ENCODE peak calls at places on chromosomes 2 and 18, in seven cellular contexts. L is NB4, Y is thyroid gland, N is endothelial cell of umbilical vein, K is heart left ventricle, M is GM12891, E is suprapubic skin. B is an unnamed sample.

GRCh38 chr2:231917280-231918088 is 8.7 kb downstream of the NPPC start:
- DNase-seq in L (no peak), Y (peak; percentile 66), N (no peak), K (peak; percentile 59), M (no peak), E (no peak), B (no peak)

GRCh38 chr2:55620123-55620779 is 2.8 kb upstream of the PPP4R3B start:
- DNase-seq in L (peak; percentile 67), Y (no peak), N (no peak), K (no peak), M (no peak), E (no peak), B (no peak)

GRCh38 chr2:181465686-181466375 is 8.6 kb downstream of the ITGA4 start:
- DNase-seq in L (peak; percentile 48), Y (no peak), N (no peak), K (no peak), M (no peak), E (no peak), B (no peak)

GRCh38 chr18:31538837-31539236 is 40.9 kb downstream of the DSG2 start:
- DNase-seq in L (no peak), Y (no peak), N (no peak), K (no peak), M (no peak), E (no peak), B (no peak)

GRCh38 chr2:60152226-60152833 is 401.1 kb downstream of the BCL11A start:
- DNase-seq in L (peak; percentile 65), Y (no peak), N (no peak), K (no peak), M (no peak), E (no peak), B (no peak)

GRCh38 chr18:10892801-10893595 is 256.4 kb downstream of the PIEZO2 start:
- DNase-seq in L (no peak), Y (no peak), N (no peak), K (no peak), M (no peak), E (no peak), B (no peak)

GRCh38 chr2:174023591-174024523 is 58.7 kb upstream of the SP3 start:
- DNase-seq in L (peak; percentile 97), Y (peak; percentile 72), N (no peak), K (no peak), M (no peak), E (peak; percentile 90), B (no peak)

GRCh38 chr2:199019898-199020507 is 437.7 kb downstream of the SATB2 start:
- DNase-seq in L (peak; percentile 64), Y (peak; percentile 12), N (no peak), K (no peak), M (no peak), E (no peak), B (no peak)

GRCh38 chr2:85873679-85874078 is 15.1 kb downstream of the ST3GAL5 start:
- DNase-seq in L (peak; percentile 24), Y (no peak), N (no peak), K (no peak), M (no peak), E (no peak), B (no peak)

GRCh38 chr2:220653776-220654175 is 918.3 kb downstream of the EPHA4 start:
- DNase-seq in L (no peak), Y (no peak), N (no peak), K (no peak), M (no peak), E (no peak), B (no peak)

GRCh38 chr2:81324046-81324445 is 1019.5 kb upstream of the LRRTM1 start:
- DNase-seq in L (peak; percentile 43), Y (no peak), N (no peak), K (no peak), M (no peak), E (no peak), B (no peak)

GRCh38 chr2:69494126-69494525 is 56.9 kb upstream of the NFU1 start:
- DNase-seq in L (no peak), Y (no peak), N (no peak), K (no peak), M (no peak), E (no peak), B (no peak)

GRCh38 chr2:121689356-121689755 is 40.1 kb upstream of the CLASP1 start:
- DNase-seq in L (peak; percentile 22), Y (peak; percentile 29), N (peak; percentile 77), K (no peak), M (no peak), E (no peak), B (no peak)

GRCh38 chr2:1869987-1870386 is 125.7 kb upstream of the PXDN start:
- DNase-seq in L (no peak), Y (peak; percentile 56), N (no peak), K (no peak), M (no peak), E (no peak), B (no peak)

GRCh38 chr2:42923632-42924425 is 131.4 kb upstream of the HAAO start:
- DNase-seq in L (no peak), Y (no peak), N (no peak), K (no peak), M (no peak), E (no peak), B (no peak)

GRCh38 chr2:104976603-104977120 is 61.2 kb upstream of the MRPS9 start:
- DNase-seq in L (peak; percentile 61), Y (no peak), N (no peak), K (no peak), M (peak; percentile 42), E (no peak), B (no peak)

GRCh38 chr2:21892140-21892539 is 768.4 kb downstream of the TDRD15 start:
- DNase-seq in L (no peak), Y (no peak), N (no peak), K (no peak), M (no peak), E (no peak), B (no peak)

GRCh38 chr18:43634994-43635393 is 357.7 kb upstream of the SYT4 start:
- DNase-seq in L (no peak), Y (no peak), N (no peak), K (no peak), M (no peak), E (no peak), B (no peak)

DNA sequence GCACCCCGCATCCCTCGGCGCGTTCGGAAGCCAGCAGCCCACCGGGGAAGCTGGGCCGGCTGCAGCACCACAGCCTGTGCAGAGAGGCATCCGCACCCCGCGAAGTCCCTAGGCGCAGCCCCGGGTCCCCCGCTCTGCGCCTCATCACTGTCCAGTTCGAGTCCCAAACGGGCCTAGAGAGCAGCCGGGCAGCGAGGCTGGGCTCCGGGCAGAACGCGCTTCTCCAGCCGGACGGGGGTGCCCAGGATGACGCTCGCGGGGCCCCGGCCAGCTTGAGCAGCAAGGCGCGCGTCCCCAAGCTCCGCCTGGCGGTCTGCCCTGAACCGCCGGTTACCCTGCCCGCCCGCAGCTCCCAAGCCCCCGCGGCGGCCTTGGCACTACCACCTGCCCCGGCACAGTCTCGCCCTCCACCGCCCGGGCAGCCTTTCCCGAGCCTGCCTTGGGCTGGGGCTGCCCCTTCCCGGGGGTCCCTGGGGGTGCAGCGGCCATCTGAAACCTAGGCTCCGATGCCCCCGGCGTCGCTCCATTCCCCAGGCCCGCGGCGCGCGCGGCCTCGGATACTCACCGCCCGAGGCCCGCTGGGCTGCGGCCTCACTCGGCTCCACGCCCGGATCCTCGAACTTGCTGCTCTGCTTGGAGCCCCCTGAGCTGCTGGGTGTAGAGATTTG is 600 bp downstream of the SLC16A14 start:
- DNase-seq in L (peak; percentile 79), Y (peak; percentile 65), N (peak; percentile 50), K (peak; percentile 80), M (peak; percentile 52), E (no peak), B (peak; percentile 73)
- TF ChIP-seq POLR2A in L (no peak), Y (no peak), N (no peak), K (no peak), M (no peak), E (no peak), B (no peak)

GRCh38 chr2:200962821-200963128 is 685 bp downstream of the ORC2 start:
- DNase-seq in L (no peak), Y (no peak), N (no peak), K (no peak), M (peak; percentile 8), E (no peak), B (no peak)

GRCh38 chr2:200964498-200964897 is 1.0 kb upstream of the ORC2 start:
- DNase-seq in L (peak; percentile 12), Y (no peak), N (no peak), K (no peak), M (no peak), E (no peak), B (no peak)

GRCh38 chr2:200968162-200968561 is 4.7 kb upstream of the ORC2 start:
- DNase-seq in L (peak; percentile 11), Y (no peak), N (no peak), K (no peak), M (no peak), E (no peak), B (no peak)

GRCh38 chr2:200966770-200967169 is 3.3 kb upstream of the ORC2 start:
- DNase-seq in L (peak; percentile 90), Y (no peak), N (peak; percentile 59), K (no peak), M (no peak), E (no peak), B (no peak)

DNA sequence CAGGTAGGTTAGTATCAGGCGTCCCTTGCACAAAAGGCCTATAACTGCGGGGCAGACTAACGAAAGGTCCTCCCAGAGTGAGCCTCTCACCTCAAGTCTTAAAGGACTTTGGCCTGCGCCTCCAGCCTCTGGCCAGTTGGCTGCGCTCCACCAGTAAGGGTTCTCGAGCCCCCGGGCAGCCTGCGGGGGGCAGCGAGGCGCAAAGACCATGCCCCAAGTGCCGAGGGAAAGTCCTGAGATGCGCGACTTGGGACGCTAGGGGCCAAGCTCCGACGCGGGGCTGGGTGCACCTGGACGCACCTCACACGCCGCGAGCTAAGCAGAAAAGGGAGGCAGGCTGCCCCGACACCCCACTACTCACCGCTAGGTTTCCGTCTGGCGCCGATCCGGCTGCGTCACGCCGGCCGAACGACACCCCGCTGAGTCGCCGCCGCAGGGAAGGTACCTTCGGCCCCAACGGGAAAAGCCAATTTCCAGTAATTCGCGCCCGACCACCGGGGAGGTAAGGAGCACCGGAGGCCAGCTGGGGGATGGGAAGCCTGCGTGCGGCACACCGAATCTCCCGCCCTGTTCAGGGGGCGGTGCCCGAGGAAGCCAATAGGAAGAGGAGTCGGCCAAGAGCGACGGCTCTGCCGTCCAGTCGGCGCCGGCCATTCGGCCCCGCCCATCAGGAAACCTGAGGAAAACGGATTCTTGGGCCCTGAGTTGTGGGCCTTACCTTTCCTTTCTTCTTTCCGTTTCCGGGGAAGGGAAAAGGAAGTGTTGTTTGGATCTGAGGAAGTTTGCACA is at the start of gene ORC2:
- DNase-seq in L (peak; percentile 95), Y (peak; percentile 96), N (peak; percentile 95), K (peak; percentile 96), M (peak; percentile 75), E (peak; percentile 96), B (peak; percentile 97)
- TF ChIP-seq POLR2A in L (peak; percentile 56), Y (peak; percentile 28), N (peak; percentile 69), K (peak; percentile 51), M (peak; percentile 75), E (no peak), B (no peak)

GRCh38 chr2:223166975-223167650 is 115.1 kb downstream of the KCNE4 start:
- DNase-seq in L (no peak), Y (no peak), N (no peak), K (no peak), M (no peak), E (no peak), B (no peak)
- TF ChIP-seq POLR2A in L (no peak), Y (no peak), N (no peak), K (no peak), M (no peak), E (no peak), B (no peak)

GRCh38 chr2:73998933-73999332 is 14.2 kb downstream of the TET3 start:
- DNase-seq in L (no peak), Y (no peak), N (no peak), K (no peak), M (no peak), E (peak; percentile 8), B (no peak)
- TF ChIP-seq POLR2A in L (no peak), Y (no peak), N (no peak), K (no peak), M (no peak), E (no peak), B (no peak)